ENCODE peak calls at places on chromosomes 16 and 17, in six cellular contexts. E is lower lobe of right lung, S is PC-3, O is psoas muscle, K is sciatic nerve, W is IMR-90. U is an unnamed sample.

GRCh38 chr17:36534881-36535668 is at the start of gene PIGW:
- ATAC-seq in K (peak; percentile 95), O (peak; percentile 93), E (peak; percentile 96), W (peak; percentile 91), S (peak; percentile 83), U (peak; percentile 92)

GRCh38 chr17:81814748-81815645 is 11.0 kb downstream of the GCGR start:
- ATAC-seq in O (no peak), E (peak; percentile 15), S (peak; percentile 36), W (no peak), K (peak; percentile 12), U (no peak)

GRCh38 chr16:30923554-30924085 is at the start of gene FBXL19:
- ATAC-seq in O (no peak), W (no peak), E (no peak), K (no peak), S (no peak), U (no peak)

GRCh38 chr16:49833055-49833454 is 22.9 kb downstream of the ZNF423 start:
- ATAC-seq in W (no peak), K (peak; percentile 77), S (no peak), E (peak; percentile 27), O (no peak), U (no peak)

GRCh38 chr16:66740533-66740932 is 10.9 kb downstream of the DYNC1LI2 start:
- ATAC-seq in O (peak; percentile 43), S (peak; percentile 40), K (no peak), E (peak; percentile 48), W (no peak), U (no peak)

GRCh38 chr17:54013117-54013516 is 190.4 kb downstream of the KIF2B start:
- ATAC-seq in S (no peak), K (no peak), O (no peak), W (no peak), E (no peak), U (no peak)

GRCh38 chr16:65122974-65123845 is 1.3 kb upstream of the CDH11 start:
- ATAC-seq in W (peak; percentile 25), O (peak; percentile 7), K (peak; percentile 76), S (peak; percentile 35), E (peak; percentile 63), U (peak; percentile 57)

GRCh38 chr16:85204242-85205010 is 92.2 kb upstream of the CIBAR2 start:
- ATAC-seq in K (no peak), S (no peak), O (no peak), E (no peak), W (no peak), U (no peak)

GRCh38 chr17:65455972-65456343 is 105.5 kb downstream of the AXIN2 start:
- ATAC-seq in W (peak; percentile 70), K (peak; percentile 20), O (peak; percentile 87), S (peak; percentile 64), E (peak; percentile 59), U (peak; percentile 70)

GRCh38 chr17:43020789-43021738 is 1.1 kb downstream of the VAT1 start:
- ATAC-seq in S (peak; percentile 24), W (peak; percentile 15), O (peak; percentile 36), E (peak; percentile 52), K (peak; percentile 70), U (peak; percentile 38)

GRCh38 chr16:58219432-58219831 is 21.5 kb upstream of the CSNK2A2 start:
- ATAC-seq in S (no peak), E (no peak), O (no peak), W (no peak), K (no peak), U (no peak)

GRCh38 chr17:42780816-42781638 is 617 bp downstream of the WNK4 start:
- ATAC-seq in O (no peak), K (peak; percentile 8), S (no peak), W (peak; percentile 46), E (no peak), U (peak; percentile 36)

GRCh38 chr16:2692948-2693651 is 10.8 kb downstream of the KCTD5 start:
- ATAC-seq in O (peak; percentile 55), K (peak; percentile 73), W (peak; percentile 73), E (peak; percentile 8), S (no peak), U (no peak)

GRCh38 chr17:15092762-15093161 is 172.4 kb downstream of the PMP22 start:
- ATAC-seq in K (no peak), W (no peak), E (peak; percentile 45), O (no peak), S (no peak), U (no peak)

GRCh38 chr16:22214893-22215292 is 8.8 kb downstream of the EEF2K start:
- ATAC-seq in W (no peak), E (no peak), O (no peak), S (no peak), K (no peak), U (no peak)

GRCh38 chr17:20997711-20998570 is 44.9 kb downstream of the USP22 start:
- ATAC-seq in K (no peak), E (no peak), S (peak; percentile 6), O (no peak), W (no peak), U (peak; percentile 13)

GRCh38 chr16:3825103-3825502 is 55.4 kb downstream of the CREBBP start:
- ATAC-seq in K (no peak), S (peak; percentile 51), O (no peak), W (peak; percentile 60), E (no peak), U (peak; percentile 57)

GRCh38 chr16:29899516-29900101 is at the start of gene SEZ6L2:
- ATAC-seq in W (peak; percentile 72), E (peak; percentile 86), K (peak; percentile 31), S (peak; percentile 82), O (peak; percentile 5), U (peak; percentile 71)

GRCh38 chr16:69253796-69254426 is 57.2 kb upstream of the VPS4A start:
- ATAC-seq in W (peak; percentile 42), E (no peak), O (no peak), K (peak; percentile 85), S (no peak), U (peak; percentile 56)

GRCh38 chr17:78409191-78409621 is 30.8 kb downstream of the PGS1 start:
- ATAC-seq in E (peak; percentile 29), O (no peak), W (no peak), S (peak; percentile 59), K (no peak), U (no peak)

GRCh38 chr17:2393184-2393953 is 7.5 kb downstream of the MNT start:
- ATAC-seq in O (peak; percentile 67), E (peak; percentile 72), S (peak; percentile 25), W (peak; percentile 27), K (peak; percentile 51), U (peak; percentile 17)

GRCh38 chr17:76644995-76645394 is 1.4 kb upstream of the ST6GALNAC1 start:
- ATAC-seq in W (no peak), K (no peak), E (peak; percentile 41), S (no peak), O (no peak), U (no peak)

GRCh38 chr17:18025596-18026407 is 13.2 kb downstream of the ATPAF2 start:
- ATAC-seq in S (peak; percentile 79), O (no peak), E (no peak), K (no peak), W (peak; percentile 68), U (peak; percentile 28)

GRCh38 chr16:85334718-85335583 is 222.7 kb upstream of the CIBAR2 start:
- ATAC-seq in K (peak; percentile 2), O (no peak), S (peak; percentile 28), W (no peak), E (peak; percentile 54), U (no peak)

GRCh38 chr17:39209317-39210092 is 9.4 kb downstream of the RPL19 start:
- ATAC-seq in K (peak; percentile 74), W (peak; percentile 74), O (peak; percentile 76), S (no peak), E (peak; percentile 71), U (peak; percentile 59)

GRCh38 chr17:15249487-15249886 is 15.6 kb downstream of the PMP22 start:
- ATAC-seq in K (peak; percentile 31), E (peak; percentile 47), O (no peak), W (no peak), S (no peak), U (no peak)

GRCh38 chr17:58390884-58391283 is 26.4 kb downstream of the RNF43 start:
- ATAC-seq in S (no peak), K (no peak), W (no peak), O (no peak), E (no peak), U (no peak)